ENCODE peak calls at places on chromosomes 1 and 21, in six cellular contexts. J is endothelial cell of umbilical vein, S is IMR-90, D is fibroblast of lung, Z is cardiac fibroblast, H is HFF-Myc. L is an unnamed sample.

GRCh38 chr1:8702121-8702520 is 115.3 kb downstream of the RERE start:
- DNase-seq in J (peak; percentile 71), S (no peak), D (peak; percentile 39), Z (peak; percentile 44), H (no peak), L (no peak)

GRCh38 chr1:225760531-225760930 is 17.1 kb upstream of the SRP9 start:
- DNase-seq in J (no peak), S (no peak), D (no peak), Z (no peak), H (no peak), L (no peak)

GRCh38 chr21:17585875-17586450 is 26.7 kb downstream of the BTG3 start:
- DNase-seq in J (peak; percentile 56), S (peak; percentile 62), D (peak; percentile 79), Z (peak; percentile 76), H (peak; percentile 52), L (peak; percentile 13)

GRCh38 chr1:114510235-114511047 is 562 bp downstream of the TRIM33 start:
- DNase-seq in J (peak; percentile 62), S (peak; percentile 30), D (no peak), Z (peak; percentile 21), H (no peak), L (no peak)

GRCh38 chr1:49226758-49227157 is 450.1 kb upstream of the BEND5 start:
- DNase-seq in J (no peak), S (no peak), D (no peak), Z (no peak), H (no peak), L (no peak)

GRCh38 chr21:44498965-44499560 is 40.9 kb downstream of the KRTAP10-1 start:
- DNase-seq in J (no peak), S (no peak), D (no peak), Z (no peak), H (no peak), L (no peak)

GRCh38 chr1:218079379-218079778 is 205.7 kb upstream of the RRP15 start:
- DNase-seq in J (no peak), S (no peak), D (no peak), Z (no peak), H (no peak), L (no peak)

GRCh38 chr1:32695098-32695904 is 7.3 kb downstream of the SYNC start:
- DNase-seq in J (peak; percentile 62), S (peak; percentile 65), D (peak; percentile 67), Z (peak; percentile 82), H (no peak), L (peak; percentile 63)

GRCh38 chr1:223756002-223756775 is 43.9 kb downstream of the CAPN2 start:
- DNase-seq in J (no peak), S (no peak), D (no peak), Z (no peak), H (no peak), L (no peak)

GRCh38 chr21:23478381-23478780 is 2128.9 kb downstream of the MRPL39 start:
- DNase-seq in J (no peak), S (no peak), D (no peak), Z (no peak), H (no peak), L (no peak)

GRCh38 chr1:111827946-111828345 is 72.2 kb downstream of the DDX20 start:
- DNase-seq in J (no peak), S (no peak), D (no peak), Z (no peak), H (no peak), L (no peak)

GRCh38 chr21:37098756-37099155 is 25.7 kb downstream of the TTC3 start:
- DNase-seq in J (no peak), S (no peak), D (no peak), Z (no peak), H (no peak), L (no peak)

GRCh38 chr1:223512016-223512415 is 118.8 kb downstream of the CCDC185 start:
- DNase-seq in J (no peak), S (no peak), D (no peak), Z (no peak), H (no peak), L (no peak)

GRCh38 chr1:63955746-63956145 is 181.9 kb downstream of the ROR1 start:
- DNase-seq in J (no peak), S (peak; percentile 22), D (peak; percentile 17), Z (no peak), H (no peak), L (no peak)

GRCh38 chr1:240667351-240667750 is 55.4 kb upstream of the GREM2 start:
- DNase-seq in J (no peak), S (no peak), D (no peak), Z (no peak), H (no peak), L (no peak)

GRCh38 chr1:247448107-247448778 is 9.7 kb downstream of the OR2B11 start:
- DNase-seq in J (peak; percentile 65), S (peak; percentile 31), D (peak; percentile 63), Z (peak; percentile 76), H (peak; percentile 6), L (no peak)

GRCh38 chr1:15148975-15149374 is 4.6 kb upstream of the TMEM51 start:
- DNase-seq in J (no peak), S (no peak), D (no peak), Z (no peak), H (no peak), L (no peak)

GRCh38 chr1:236143104-236143948 is 987 bp downstream of the GPR137B start:
- DNase-seq in J (peak; percentile 32), S (peak; percentile 72), D (peak; percentile 75), Z (peak; percentile 67), H (no peak), L (peak; percentile 39)

GRCh38 chr1:59057211-59057694 is 239.6 kb upstream of the FGGY start:
- DNase-seq in J (no peak), S (peak; percentile 93), D (peak; percentile 98), Z (peak; percentile 99), H (peak; percentile 97), L (peak; percentile 95)

GRCh38 chr1:82697965-82698364 is 897.2 kb downstream of the ADGRL2 start:
- DNase-seq in J (no peak), S (no peak), D (no peak), Z (no peak), H (no peak), L (no peak)

GRCh38 chr1:150564051-150564991 is 15.1 kb downstream of the MCL1 start:
- DNase-seq in J (no peak), S (no peak), D (peak; percentile 59), Z (peak; percentile 44), H (no peak), L (no peak)

GRCh38 chr21:37139154-37139553 is 66.1 kb downstream of the TTC3 start:
- DNase-seq in J (no peak), S (no peak), D (no peak), Z (no peak), H (no peak), L (no peak)

GRCh38 chr1:73755649-73756048 is 442.3 kb downstream of the LRRIQ3 start:
- DNase-seq in J (no peak), S (no peak), D (no peak), Z (no peak), H (no peak), L (no peak)

DNA sequence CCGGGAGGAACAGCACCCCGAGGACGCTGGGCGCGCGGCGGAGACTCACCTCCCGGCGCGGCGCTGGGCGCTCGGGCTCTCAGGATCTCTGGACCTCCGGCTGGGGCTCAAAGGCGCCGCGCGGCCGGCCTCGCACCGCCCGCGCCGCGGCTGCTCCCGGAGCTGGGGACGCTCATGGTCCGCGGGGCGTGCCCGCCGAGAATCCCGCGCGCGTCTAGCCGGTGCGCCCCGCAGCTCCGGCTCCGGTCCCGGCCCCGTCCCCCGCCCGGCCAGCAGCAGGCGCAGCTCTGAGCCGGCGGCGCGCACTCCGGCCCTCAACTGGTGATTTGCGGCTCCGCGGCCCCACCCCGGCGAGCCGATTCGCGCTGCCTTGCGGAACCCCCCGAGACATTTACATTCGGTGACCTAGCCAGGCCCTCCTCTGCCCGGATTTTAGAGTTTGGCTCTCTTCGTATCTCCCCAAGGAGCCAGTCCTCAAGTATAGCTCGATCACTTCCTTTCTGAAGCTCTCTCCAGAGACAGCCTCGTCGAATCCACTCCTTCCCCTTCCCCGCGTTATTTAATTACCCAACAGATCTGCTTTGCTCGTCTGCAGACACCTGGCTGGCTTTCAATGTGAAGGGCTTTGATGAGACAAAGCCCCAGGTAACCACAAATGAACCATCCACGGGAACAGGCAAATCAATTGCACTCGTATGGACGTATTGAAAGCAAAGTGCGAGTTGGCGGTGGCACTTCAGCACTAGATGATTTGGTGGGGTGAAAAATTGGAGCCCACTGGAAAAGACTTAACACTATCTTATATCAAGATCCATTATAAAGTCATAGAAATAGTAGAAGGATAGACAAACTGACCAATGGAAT is at the start of gene BCAR3:
- DNase-seq in J (peak; percentile 71), S (peak; percentile 73), D (peak; percentile 73), Z (peak; percentile 84), H (no peak), L (no peak)
- TF ChIP-seq CTCF in J (peak; percentile 27), S (peak; percentile 41), D (peak; percentile 9), Z (peak; percentile 12), H (no peak), L (peak; percentile 7)

DNA sequence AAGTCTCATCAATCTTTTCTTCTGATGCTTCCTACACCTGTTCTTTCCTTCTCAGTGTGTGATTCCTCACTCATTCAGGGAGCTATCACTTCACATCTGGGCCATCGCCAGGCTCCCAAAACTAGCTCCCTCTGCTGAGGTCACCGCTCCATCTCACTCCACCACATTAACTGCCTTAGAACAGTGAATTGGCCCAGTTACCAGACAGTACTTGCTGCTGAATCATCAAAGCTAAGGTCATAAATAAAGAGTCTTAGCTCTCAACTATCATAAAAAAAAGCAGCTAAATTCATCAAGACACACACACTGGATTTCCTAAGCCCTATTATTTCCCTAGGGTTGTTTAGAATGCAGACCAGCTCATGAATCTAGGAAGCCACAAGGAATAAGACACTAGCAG is 18.8 kb upstream of the SRM start:
- DNase-seq in J (no peak), S (peak; percentile 60), D (peak; percentile 17), Z (no peak), H (no peak), L (peak; percentile 75)
- H3K4me3 ChIP-seq in J (no peak overlapping the region), S (no peak overlapping the region), D (no peak overlapping the region), Z (no peak overlapping the region), H (no peak overlapping the region), L (no peak overlapping the region)

DNA sequence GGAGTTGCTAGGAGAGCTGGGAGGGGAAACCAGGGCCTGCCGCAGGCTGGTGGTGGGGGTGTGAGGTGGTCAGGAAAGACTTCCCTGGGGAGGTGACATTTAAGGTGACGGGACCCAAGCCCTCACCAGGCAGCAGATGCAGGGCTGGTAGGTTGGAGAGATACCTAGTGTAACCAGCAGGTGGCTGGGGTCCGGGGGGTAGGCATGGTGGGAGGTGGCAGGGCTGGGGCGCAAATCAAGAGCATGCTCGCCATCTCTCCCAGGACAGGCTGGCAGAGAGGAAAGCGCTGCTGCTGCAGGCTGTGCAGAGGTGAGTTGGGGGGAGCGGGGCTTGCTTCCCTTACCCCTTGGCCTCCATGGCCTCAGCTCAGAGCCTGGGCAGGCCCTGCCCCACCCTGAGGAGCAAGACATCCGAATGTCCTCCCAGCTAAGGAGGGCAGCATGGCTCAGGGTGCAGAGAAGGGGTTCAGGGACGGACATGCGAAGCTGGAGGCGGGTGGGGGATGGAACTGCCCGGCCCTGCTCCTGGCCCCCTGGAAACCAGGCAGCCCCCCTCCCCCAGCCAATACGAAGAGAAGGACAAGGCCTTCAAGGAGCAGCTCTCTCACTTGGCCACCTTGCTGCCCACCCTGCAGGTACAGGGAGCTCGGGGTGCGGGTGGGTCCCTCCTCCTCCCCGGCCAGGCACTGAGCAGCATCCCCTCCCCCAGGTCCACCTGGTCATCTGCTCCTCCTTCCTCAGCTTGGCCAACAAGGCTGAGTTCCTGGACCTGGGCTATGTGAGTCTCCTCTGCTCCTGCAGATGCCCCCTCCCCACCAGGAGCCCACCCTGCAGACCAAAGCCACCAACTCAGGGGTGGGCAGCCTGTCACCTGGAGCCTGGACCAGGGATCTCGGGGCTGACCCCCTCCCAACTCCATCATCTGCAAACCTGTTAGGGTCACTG is 4.0 kb downstream of the RNF207 start:
- DNase-seq in J (no peak), S (no peak), D (no peak), Z (no peak), H (no peak), L (no peak)
- TF ChIP-seq CTCF in J (peak; percentile 24), S (peak; percentile 4), D (no peak), Z (peak; percentile 17), H (peak; percentile 14), L (peak; percentile 18)

GRCh38 chr21:33212159-33212851 is 17.4 kb upstream of the IFNAR2 start:
- DNase-seq in J (peak; percentile 56), S (peak; percentile 83), D (peak; percentile 25), Z (peak; percentile 69), H (no peak), L (no peak)
- H3K4me3 ChIP-seq in J (no peak overlapping the region), S (no peak overlapping the region), D (no peak overlapping the region), Z (no peak overlapping the region), H (no peak overlapping the region), L (no peak overlapping the region)

L was measured in AG09309.